ENCODE peak calls at places on chromosomes 11 and 22, in seven cellular contexts. One of them, this sample, is unnamed.

GRCh38 chr11:17734986-17735822 is 623 bp downstream of the KCNC1 start:
- DNase-seq in NCI-H1105 treated with DMSO at 0.1 percent for 48 hours: peak
- DNase-seq in H4: peak
- DNase-seq in NCI-H1436: peak
- DNase-seq in nephron progenitor cell: peak
- DNase-seq in epithelial cell of prostate: no peak
- DNase-seq in CD8-positive, alpha-beta T cell: no peak
- DNase-seq in this sample: peak

GRCh38 chr22:28927526-28928089 is 44.2 kb downstream of the ZNRF3 start:
- DNase-seq in CD8-positive, alpha-beta T cell: no peak
- DNase-seq in NCI-H1105 treated with DMSO at 0.1 percent for 48 hours: no peak
- DNase-seq in H4: no peak
- DNase-seq in NCI-H1436: no peak
- DNase-seq in nephron progenitor cell: no peak
- DNase-seq in epithelial cell of prostate: no peak
- DNase-seq in this sample: no peak

GRCh38 chr11:114273890-114274635 is 22.1 kb upstream of the NNMT start:
- DNase-seq in H4: no peak
- DNase-seq in NCI-H1436: no peak
- DNase-seq in CD8-positive, alpha-beta T cell: no peak
- DNase-seq in nephron progenitor cell: no peak
- DNase-seq in NCI-H1105 treated with DMSO at 0.1 percent for 48 hours: no peak
- DNase-seq in epithelial cell of prostate: no peak
- DNase-seq in this sample: no peak

GRCh38 chr11:70614034-70614681 is 215.8 kb downstream of the CTTN start:
- DNase-seq in CD8-positive, alpha-beta T cell: no peak
- DNase-seq in nephron progenitor cell: no peak
- DNase-seq in epithelial cell of prostate: no peak
- DNase-seq in NCI-H1436: no peak
- DNase-seq in H4: no peak
- DNase-seq in NCI-H1105 treated with DMSO at 0.1 percent for 48 hours: no peak
- DNase-seq in this sample: no peak

GRCh38 chr22:36252754-36253522 is at the start of gene APOL1:
- DNase-seq in epithelial cell of prostate: peak
- DNase-seq in CD8-positive, alpha-beta T cell: peak
- DNase-seq in H4: peak
- DNase-seq in NCI-H1436: no peak
- DNase-seq in NCI-H1105 treated with DMSO at 0.1 percent for 48 hours: no peak
- DNase-seq in nephron progenitor cell: no peak
- DNase-seq in this sample: no peak

GRCh38 chr11:78841451-78842060 is 266.9 kb upstream of the NARS2 start:
- DNase-seq in H4: no peak
- DNase-seq in NCI-H1105 treated with DMSO at 0.1 percent for 48 hours: no peak
- DNase-seq in NCI-H1436: no peak
- DNase-seq in epithelial cell of prostate: no peak
- DNase-seq in nephron progenitor cell: peak
- DNase-seq in CD8-positive, alpha-beta T cell: no peak
- DNase-seq in this sample: no peak

GRCh38 chr11:119055901-119056300 is 1.1 kb downstream of the HYOU1 start:
- DNase-seq in epithelial cell of prostate: no peak
- DNase-seq in nephron progenitor cell: no peak
- DNase-seq in NCI-H1105 treated with DMSO at 0.1 percent for 48 hours: peak
- DNase-seq in H4: no peak
- DNase-seq in NCI-H1436: no peak
- DNase-seq in CD8-positive, alpha-beta T cell: no peak
- DNase-seq in this sample: no peak

GRCh38 chr11:128718064-128718463 is 24.2 kb downstream of the FLI1 start:
- DNase-seq in NCI-H1105 treated with DMSO at 0.1 percent for 48 hours: no peak
- DNase-seq in CD8-positive, alpha-beta T cell: no peak
- DNase-seq in NCI-H1436: no peak
- DNase-seq in H4: no peak
- DNase-seq in nephron progenitor cell: no peak
- DNase-seq in epithelial cell of prostate: no peak
- DNase-seq in this sample: no peak

GRCh38 chr11:72591785-72592490 is 82.3 kb downstream of the PDE2A start:
- DNase-seq in CD8-positive, alpha-beta T cell: peak
- DNase-seq in epithelial cell of prostate: no peak
- DNase-seq in nephron progenitor cell: no peak
- DNase-seq in NCI-H1105 treated with DMSO at 0.1 percent for 48 hours: peak
- DNase-seq in NCI-H1436: peak
- DNase-seq in H4: no peak
- DNase-seq in this sample: no peak

GRCh38 chr22:27241430-27242110 is 560.0 kb downstream of the MN1 start:
- DNase-seq in H4: peak
- DNase-seq in nephron progenitor cell: peak
- DNase-seq in epithelial cell of prostate: no peak
- DNase-seq in NCI-H1436: no peak
- DNase-seq in NCI-H1105 treated with DMSO at 0.1 percent for 48 hours: peak
- DNase-seq in CD8-positive, alpha-beta T cell: no peak
- DNase-seq in this sample: no peak

GRCh38 chr11:118757881-118758399 is 33.0 kb downstream of the DDX6 start:
- DNase-seq in nephron progenitor cell: no peak
- DNase-seq in NCI-H1105 treated with DMSO at 0.1 percent for 48 hours: no peak
- DNase-seq in NCI-H1436: no peak
- DNase-seq in epithelial cell of prostate: no peak
- DNase-seq in H4: no peak
- DNase-seq in CD8-positive, alpha-beta T cell: no peak
- DNase-seq in this sample: peak